ENCODE peak calls at places on chromosomes 5 and 9, in nine cellular contexts. One of them, this sample, is unnamed.

GRCh38 chr9:135888126-135888765 is 19.1 kb downstream of the CAMSAP1 start:
- DNase-seq in WTC11: no peak
- DNase-seq in CD4-positive, alpha-beta T cell: no peak
- DNase-seq in WERI-Rb-1: peak
- DNase-seq in anterior cingulate cortex: no peak
- DNase-seq in stimulated activated CD8-positive, alpha-beta memory T cell treated with anti-CD3 and anti-CD28 coated beads, Interleukin-12 subunit alpha, Interleukin-12 subunit beta, amount 100 ng/mL, for 1 hour: no peak
- DNase-seq in globus pallidus: no peak
- DNase-seq in T-cell: no peak
- DNase-seq in astrocyte of the spinal cord: no peak
- DNase-seq in this sample: no peak

GRCh38 chr5:66789434-66789833 is 193.2 kb downstream of the MAST4 start:
- DNase-seq in WTC11: no peak
- DNase-seq in CD4-positive, alpha-beta T cell: no peak
- DNase-seq in anterior cingulate cortex: no peak
- DNase-seq in T-cell: no peak
- DNase-seq in WERI-Rb-1: no peak
- DNase-seq in astrocyte of the spinal cord: no peak
- DNase-seq in stimulated activated CD8-positive, alpha-beta memory T cell treated with anti-CD3 and anti-CD28 coated beads, Interleukin-12 subunit alpha, Interleukin-12 subunit beta, amount 100 ng/mL, for 1 hour: no peak
- DNase-seq in globus pallidus: no peak
- DNase-seq in this sample: no peak

GRCh38 chr5:59496524-59497134 is 396.9 kb downstream of the PDE4D start:
- DNase-seq in astrocyte of the spinal cord: no peak
- DNase-seq in WERI-Rb-1: peak
- DNase-seq in CD4-positive, alpha-beta T cell: no peak
- DNase-seq in stimulated activated CD8-positive, alpha-beta memory T cell treated with anti-CD3 and anti-CD28 coated beads, Interleukin-12 subunit alpha, Interleukin-12 subunit beta, amount 100 ng/mL, for 1 hour: no peak
- DNase-seq in anterior cingulate cortex: no peak
- DNase-seq in globus pallidus: no peak
- DNase-seq in WTC11: peak
- DNase-seq in T-cell: no peak
- DNase-seq in this sample: peak

GRCh38 chr9:27800159-27800558 is 226.9 kb upstream of the C9orf72 start:
- DNase-seq in CD4-positive, alpha-beta T cell: no peak
- DNase-seq in WERI-Rb-1: no peak
- DNase-seq in anterior cingulate cortex: no peak
- DNase-seq in astrocyte of the spinal cord: no peak
- DNase-seq in stimulated activated CD8-positive, alpha-beta memory T cell treated with anti-CD3 and anti-CD28 coated beads, Interleukin-12 subunit alpha, Interleukin-12 subunit beta, amount 100 ng/mL, for 1 hour: no peak
- DNase-seq in T-cell: no peak
- DNase-seq in WTC11: no peak
- DNase-seq in globus pallidus: no peak
- DNase-seq in this sample: no peak

GRCh38 chr5:32098806-32099435 is 75.2 kb downstream of the GOLPH3 start:
- DNase-seq in astrocyte of the spinal cord: no peak
- DNase-seq in anterior cingulate cortex: no peak
- DNase-seq in globus pallidus: no peak
- DNase-seq in T-cell: no peak
- DNase-seq in CD4-positive, alpha-beta T cell: no peak
- DNase-seq in WTC11: no peak
- DNase-seq in stimulated activated CD8-positive, alpha-beta memory T cell treated with anti-CD3 and anti-CD28 coated beads, Interleukin-12 subunit alpha, Interleukin-12 subunit beta, amount 100 ng/mL, for 1 hour: no peak
- DNase-seq in WERI-Rb-1: no peak
- DNase-seq in this sample: no peak

GRCh38 chr5:76807296-76807695 is 11.5 kb upstream of the F2RL1 start:
- DNase-seq in astrocyte of the spinal cord: peak
- DNase-seq in WERI-Rb-1: no peak
- DNase-seq in globus pallidus: peak
- DNase-seq in T-cell: no peak
- DNase-seq in anterior cingulate cortex: no peak
- DNase-seq in CD4-positive, alpha-beta T cell: no peak
- DNase-seq in stimulated activated CD8-positive, alpha-beta memory T cell treated with anti-CD3 and anti-CD28 coated beads, Interleukin-12 subunit alpha, Interleukin-12 subunit beta, amount 100 ng/mL, for 1 hour: no peak
- DNase-seq in WTC11: no peak
- DNase-seq in this sample: peak

GRCh38 chr5:142600611-142601360 is 85.1 kb downstream of the FGF1 start:
- DNase-seq in WERI-Rb-1: no peak
- DNase-seq in WTC11: no peak
- DNase-seq in anterior cingulate cortex: no peak
- DNase-seq in stimulated activated CD8-positive, alpha-beta memory T cell treated with anti-CD3 and anti-CD28 coated beads, Interleukin-12 subunit alpha, Interleukin-12 subunit beta, amount 100 ng/mL, for 1 hour: no peak
- DNase-seq in globus pallidus: peak
- DNase-seq in astrocyte of the spinal cord: peak
- DNase-seq in CD4-positive, alpha-beta T cell: no peak
- DNase-seq in T-cell: no peak
- DNase-seq in this sample: peak

GRCh38 chr5:158609729-158610128 is 490.0 kb downstream of the EBF1 start:
- DNase-seq in stimulated activated CD8-positive, alpha-beta memory T cell treated with anti-CD3 and anti-CD28 coated beads, Interleukin-12 subunit alpha, Interleukin-12 subunit beta, amount 100 ng/mL, for 1 hour: no peak
- DNase-seq in T-cell: no peak
- DNase-seq in anterior cingulate cortex: no peak
- DNase-seq in WTC11: no peak
- DNase-seq in CD4-positive, alpha-beta T cell: no peak
- DNase-seq in astrocyte of the spinal cord: no peak
- DNase-seq in globus pallidus: no peak
- DNase-seq in WERI-Rb-1: no peak
- DNase-seq in this sample: no peak

GRCh38 chr9:116476002-116476401 is 211.1 kb upstream of the TRIM32 start:
- DNase-seq in WERI-Rb-1: peak
- DNase-seq in stimulated activated CD8-positive, alpha-beta memory T cell treated with anti-CD3 and anti-CD28 coated beads, Interleukin-12 subunit alpha, Interleukin-12 subunit beta, amount 100 ng/mL, for 1 hour: no peak
- DNase-seq in anterior cingulate cortex: no peak
- DNase-seq in CD4-positive, alpha-beta T cell: no peak
- DNase-seq in globus pallidus: no peak
- DNase-seq in astrocyte of the spinal cord: no peak
- DNase-seq in WTC11: no peak
- DNase-seq in T-cell: no peak
- DNase-seq in this sample: no peak

GRCh38 chr5:77630246-77631165 is 8.0 kb downstream of the OTP start:
- DNase-seq in anterior cingulate cortex: no peak
- DNase-seq in globus pallidus: no peak
- DNase-seq in CD4-positive, alpha-beta T cell: no peak
- DNase-seq in T-cell: no peak
- DNase-seq in WERI-Rb-1: peak
- DNase-seq in stimulated activated CD8-positive, alpha-beta memory T cell treated with anti-CD3 and anti-CD28 coated beads, Interleukin-12 subunit alpha, Interleukin-12 subunit beta, amount 100 ng/mL, for 1 hour: no peak
- DNase-seq in WTC11: peak
- DNase-seq in astrocyte of the spinal cord: no peak
- DNase-seq in this sample: peak

GRCh38 chr9:76701441-76702031 is 62.7 kb upstream of the PCA3 start:
- DNase-seq in stimulated activated CD8-positive, alpha-beta memory T cell treated with anti-CD3 and anti-CD28 coated beads, Interleukin-12 subunit alpha, Interleukin-12 subunit beta, amount 100 ng/mL, for 1 hour: no peak
- DNase-seq in WTC11: no peak
- DNase-seq in astrocyte of the spinal cord: peak
- DNase-seq in CD4-positive, alpha-beta T cell: no peak
- DNase-seq in WERI-Rb-1: peak
- DNase-seq in anterior cingulate cortex: no peak
- DNase-seq in T-cell: no peak
- DNase-seq in globus pallidus: no peak
- DNase-seq in this sample: peak

GRCh38 chr9:106859957-106860715 is 2.8 kb upstream of the ZNF462 start:
- DNase-seq in astrocyte of the spinal cord: peak
- DNase-seq in anterior cingulate cortex: no peak
- DNase-seq in WERI-Rb-1: no peak
- DNase-seq in CD4-positive, alpha-beta T cell: no peak
- DNase-seq in T-cell: no peak
- DNase-seq in WTC11: peak
- DNase-seq in stimulated activated CD8-positive, alpha-beta memory T cell treated with anti-CD3 and anti-CD28 coated beads, Interleukin-12 subunit alpha, Interleukin-12 subunit beta, amount 100 ng/mL, for 1 hour: no peak
- DNase-seq in globus pallidus: no peak
- DNase-seq in this sample: peak

GRCh38 chr5:109921735-109922395 is 232.1 kb downstream of the MAN2A1 start:
- DNase-seq in WTC11: no peak
- DNase-seq in globus pallidus: no peak
- DNase-seq in astrocyte of the spinal cord: no peak
- DNase-seq in WERI-Rb-1: peak
- DNase-seq in stimulated activated CD8-positive, alpha-beta memory T cell treated with anti-CD3 and anti-CD28 coated beads, Interleukin-12 subunit alpha, Interleukin-12 subunit beta, amount 100 ng/mL, for 1 hour: peak
- DNase-seq in anterior cingulate cortex: no peak
- DNase-seq in CD4-positive, alpha-beta T cell: peak
- DNase-seq in T-cell: peak
- DNase-seq in this sample: no peak

GRCh38 chr5:139709587-139710369 is 61.6 kb downstream of the CXXC5 start:
- DNase-seq in globus pallidus: peak
- DNase-seq in WERI-Rb-1: peak
- DNase-seq in WTC11: peak
- DNase-seq in anterior cingulate cortex: no peak
- DNase-seq in T-cell: peak
- DNase-seq in stimulated activated CD8-positive, alpha-beta memory T cell treated with anti-CD3 and anti-CD28 coated beads, Interleukin-12 subunit alpha, Interleukin-12 subunit beta, amount 100 ng/mL, for 1 hour: no peak
- DNase-seq in astrocyte of the spinal cord: peak
- DNase-seq in CD4-positive, alpha-beta T cell: no peak
- DNase-seq in this sample: peak

GRCh38 chr9:70635790-70636189 is 221.3 kb upstream of the KLF9 start:
- DNase-seq in stimulated activated CD8-positive, alpha-beta memory T cell treated with anti-CD3 and anti-CD28 coated beads, Interleukin-12 subunit alpha, Interleukin-12 subunit beta, amount 100 ng/mL, for 1 hour: no peak
- DNase-seq in CD4-positive, alpha-beta T cell: no peak
- DNase-seq in globus pallidus: peak
- DNase-seq in anterior cingulate cortex: no peak
- DNase-seq in T-cell: no peak
- DNase-seq in astrocyte of the spinal cord: no peak
- DNase-seq in WTC11: no peak
- DNase-seq in WERI-Rb-1: no peak
- DNase-seq in this sample: no peak

GRCh38 chr9:128892223-128892892 is 10.4 kb downstream of the LRRC8A start:
- DNase-seq in WTC11: no peak
- DNase-seq in globus pallidus: peak
- DNase-seq in stimulated activated CD8-positive, alpha-beta memory T cell treated with anti-CD3 and anti-CD28 coated beads, Interleukin-12 subunit alpha, Interleukin-12 subunit beta, amount 100 ng/mL, for 1 hour: no peak
- DNase-seq in WERI-Rb-1: no peak
- DNase-seq in CD4-positive, alpha-beta T cell: no peak
- DNase-seq in anterior cingulate cortex: peak
- DNase-seq in T-cell: no peak
- DNase-seq in astrocyte of the spinal cord: peak
- DNase-seq in this sample: peak

GRCh38 chr5:59923465-59923864 is 29.9 kb upstream of the PDE4D start:
- DNase-seq in globus pallidus: no peak
- DNase-seq in CD4-positive, alpha-beta T cell: no peak
- DNase-seq in stimulated activated CD8-positive, alpha-beta memory T cell treated with anti-CD3 and anti-CD28 coated beads, Interleukin-12 subunit alpha, Interleukin-12 subunit beta, amount 100 ng/mL, for 1 hour: no peak
- DNase-seq in anterior cingulate cortex: no peak
- DNase-seq in T-cell: no peak
- DNase-seq in WERI-Rb-1: peak
- DNase-seq in WTC11: peak
- DNase-seq in astrocyte of the spinal cord: no peak
- DNase-seq in this sample: peak

GRCh38 chr5:172678902-172679301 is 37.8 kb downstream of the NEURL1B start:
- DNase-seq in astrocyte of the spinal cord: no peak
- DNase-seq in globus pallidus: peak
- DNase-seq in CD4-positive, alpha-beta T cell: no peak
- DNase-seq in anterior cingulate cortex: peak
- DNase-seq in WERI-Rb-1: no peak
- DNase-seq in WTC11: no peak
- DNase-seq in stimulated activated CD8-positive, alpha-beta memory T cell treated with anti-CD3 and anti-CD28 coated beads, Interleukin-12 subunit alpha, Interleukin-12 subunit beta, amount 100 ng/mL, for 1 hour: no peak
- DNase-seq in T-cell: no peak
- DNase-seq in this sample: no peak

GRCh38 chr9:112091805-112092204 is 83.3 kb downstream of the SUSD1 start:
- DNase-seq in anterior cingulate cortex: peak
- DNase-seq in T-cell: no peak
- DNase-seq in astrocyte of the spinal cord: peak
- DNase-seq in stimulated activated CD8-positive, alpha-beta memory T cell treated with anti-CD3 and anti-CD28 coated beads, Interleukin-12 subunit alpha, Interleukin-12 subunit beta, amount 100 ng/mL, for 1 hour: no peak
- DNase-seq in globus pallidus: peak
- DNase-seq in CD4-positive, alpha-beta T cell: no peak
- DNase-seq in WTC11: peak
- DNase-seq in WERI-Rb-1: peak
- DNase-seq in this sample: no peak

GRCh38 chr9:34089311-34089710 is 37.2 kb downstream of the DCAF12 start:
- DNase-seq in WTC11: no peak
- DNase-seq in globus pallidus: peak
- DNase-seq in anterior cingulate cortex: no peak
- DNase-seq in CD4-positive, alpha-beta T cell: no peak
- DNase-seq in T-cell: no peak
- DNase-seq in astrocyte of the spinal cord: peak
- DNase-seq in stimulated activated CD8-positive, alpha-beta memory T cell treated with anti-CD3 and anti-CD28 coated beads, Interleukin-12 subunit alpha, Interleukin-12 subunit beta, amount 100 ng/mL, for 1 hour: no peak
- DNase-seq in WERI-Rb-1: no peak
- DNase-seq in this sample: no peak

GRCh38 chr5:6333182-6333905 is 45.0 kb downstream of the MED10 start:
- DNase-seq in astrocyte of the spinal cord: no peak
- DNase-seq in T-cell: no peak
- DNase-seq in anterior cingulate cortex: no peak
- DNase-seq in WTC11: no peak
- DNase-seq in WERI-Rb-1: no peak
- DNase-seq in globus pallidus: no peak
- DNase-seq in CD4-positive, alpha-beta T cell: no peak
- DNase-seq in stimulated activated CD8-positive, alpha-beta memory T cell treated with anti-CD3 and anti-CD28 coated beads, Interleukin-12 subunit alpha, Interleukin-12 subunit beta, amount 100 ng/mL, for 1 hour: no peak
- DNase-seq in this sample: no peak

GRCh38 chr9:112380771-112381181 is 868 bp downstream of the HSDL2 start:
- DNase-seq in anterior cingulate cortex: no peak
- DNase-seq in WERI-Rb-1: no peak
- DNase-seq in CD4-positive, alpha-beta T cell: no peak
- DNase-seq in WTC11: no peak
- DNase-seq in globus pallidus: peak
- DNase-seq in T-cell: no peak
- DNase-seq in stimulated activated CD8-positive, alpha-beta memory T cell treated with anti-CD3 and anti-CD28 coated beads, Interleukin-12 subunit alpha, Interleukin-12 subunit beta, amount 100 ng/mL, for 1 hour: no peak
- DNase-seq in astrocyte of the spinal cord: peak
- DNase-seq in this sample: peak

GRCh38 chr5:112637343-112637742 is 100.3 kb upstream of the APC start:
- DNase-seq in anterior cingulate cortex: no peak
- DNase-seq in stimulated activated CD8-positive, alpha-beta memory T cell treated with anti-CD3 and anti-CD28 coated beads, Interleukin-12 subunit alpha, Interleukin-12 subunit beta, amount 100 ng/mL, for 1 hour: no peak
- DNase-seq in WTC11: no peak
- DNase-seq in WERI-Rb-1: no peak
- DNase-seq in astrocyte of the spinal cord: no peak
- DNase-seq in CD4-positive, alpha-beta T cell: no peak
- DNase-seq in globus pallidus: peak
- DNase-seq in T-cell: no peak
- DNase-seq in this sample: no peak

GRCh38 chr5:133602829-133603380 is 9.4 kb downstream of the FSTL4 start:
- DNase-seq in T-cell: no peak
- DNase-seq in globus pallidus: no peak
- DNase-seq in WERI-Rb-1: no peak
- DNase-seq in anterior cingulate cortex: no peak
- DNase-seq in astrocyte of the spinal cord: no peak
- DNase-seq in stimulated activated CD8-positive, alpha-beta memory T cell treated with anti-CD3 and anti-CD28 coated beads, Interleukin-12 subunit alpha, Interleukin-12 subunit beta, amount 100 ng/mL, for 1 hour: no peak
- DNase-seq in WTC11: no peak
- DNase-seq in CD4-positive, alpha-beta T cell: no peak
- DNase-seq in this sample: no peak

GRCh38 chr9:89529243-89530030 is 31.5 kb upstream of the SEMA4D start:
- DNase-seq in WTC11: no peak
- DNase-seq in T-cell: peak
- DNase-seq in WERI-Rb-1: no peak
- DNase-seq in astrocyte of the spinal cord: no peak
- DNase-seq in anterior cingulate cortex: no peak
- DNase-seq in stimulated activated CD8-positive, alpha-beta memory T cell treated with anti-CD3 and anti-CD28 coated beads, Interleukin-12 subunit alpha, Interleukin-12 subunit beta, amount 100 ng/mL, for 1 hour: no peak
- DNase-seq in globus pallidus: peak
- DNase-seq in CD4-positive, alpha-beta T cell: no peak
- DNase-seq in this sample: no peak

GRCh38 chr5:172939045-172939444 is 20.2 kb upstream of the RPL26L1 start:
- DNase-seq in WTC11: peak
- DNase-seq in globus pallidus: peak
- DNase-seq in WERI-Rb-1: peak
- DNase-seq in anterior cingulate cortex: no peak
- DNase-seq in CD4-positive, alpha-beta T cell: no peak
- DNase-seq in stimulated activated CD8-positive, alpha-beta memory T cell treated with anti-CD3 and anti-CD28 coated beads, Interleukin-12 subunit alpha, Interleukin-12 subunit beta, amount 100 ng/mL, for 1 hour: no peak
- DNase-seq in T-cell: no peak
- DNase-seq in astrocyte of the spinal cord: no peak
- DNase-seq in this sample: no peak

GRCh38 chr9:107794259-107794658 is 304.7 kb upstream of the KLF4 start:
- DNase-seq in stimulated activated CD8-positive, alpha-beta memory T cell treated with anti-CD3 and anti-CD28 coated beads, Interleukin-12 subunit alpha, Interleukin-12 subunit beta, amount 100 ng/mL, for 1 hour: no peak
- DNase-seq in globus pallidus: no peak
- DNase-seq in CD4-positive, alpha-beta T cell: no peak
- DNase-seq in WERI-Rb-1: no peak
- DNase-seq in T-cell: no peak
- DNase-seq in astrocyte of the spinal cord: no peak
- DNase-seq in WTC11: no peak
- DNase-seq in anterior cingulate cortex: no peak
- DNase-seq in this sample: no peak

GRCh38 chr5:135606431-135606830 is 27.6 kb upstream of the CXCL14 start:
- DNase-seq in stimulated activated CD8-positive, alpha-beta memory T cell treated with anti-CD3 and anti-CD28 coated beads, Interleukin-12 subunit alpha, Interleukin-12 subunit beta, amount 100 ng/mL, for 1 hour: no peak
- DNase-seq in astrocyte of the spinal cord: no peak
- DNase-seq in globus pallidus: no peak
- DNase-seq in WERI-Rb-1: no peak
- DNase-seq in WTC11: no peak
- DNase-seq in anterior cingulate cortex: no peak
- DNase-seq in T-cell: no peak
- DNase-seq in CD4-positive, alpha-beta T cell: no peak
- DNase-seq in this sample: no peak

GRCh38 chr5:31581498-31582099 is 49.5 kb downstream of the C5orf22 start:
- DNase-seq in WERI-Rb-1: no peak
- DNase-seq in CD4-positive, alpha-beta T cell: no peak
- DNase-seq in stimulated activated CD8-positive, alpha-beta memory T cell treated with anti-CD3 and anti-CD28 coated beads, Interleukin-12 subunit alpha, Interleukin-12 subunit beta, amount 100 ng/mL, for 1 hour: no peak
- DNase-seq in astrocyte of the spinal cord: peak
- DNase-seq in T-cell: peak
- DNase-seq in WTC11: no peak
- DNase-seq in globus pallidus: peak
- DNase-seq in anterior cingulate cortex: no peak
- DNase-seq in this sample: peak

GRCh38 chr5:110510146-110510545 is 216.3 kb downstream of the TMEM232 start:
- DNase-seq in stimulated activated CD8-positive, alpha-beta memory T cell treated with anti-CD3 and anti-CD28 coated beads, Interleukin-12 subunit alpha, Interleukin-12 subunit beta, amount 100 ng/mL, for 1 hour: no peak
- DNase-seq in WTC11: no peak
- DNase-seq in globus pallidus: no peak
- DNase-seq in CD4-positive, alpha-beta T cell: no peak
- DNase-seq in WERI-Rb-1: no peak
- DNase-seq in astrocyte of the spinal cord: no peak
- DNase-seq in anterior cingulate cortex: no peak
- DNase-seq in T-cell: no peak
- DNase-seq in this sample: no peak

GRCh38 chr9:134128727-134129679 is 6.9 kb upstream of the WDR5 start:
- DNase-seq in CD4-positive, alpha-beta T cell: no peak
- DNase-seq in WTC11: no peak
- DNase-seq in T-cell: no peak
- DNase-seq in globus pallidus: no peak
- DNase-seq in WERI-Rb-1: peak
- DNase-seq in astrocyte of the spinal cord: no peak
- DNase-seq in anterior cingulate cortex: no peak
- DNase-seq in stimulated activated CD8-positive, alpha-beta memory T cell treated with anti-CD3 and anti-CD28 coated beads, Interleukin-12 subunit alpha, Interleukin-12 subunit beta, amount 100 ng/mL, for 1 hour: no peak
- DNase-seq in this sample: no peak